ENCODE peak calls at places on chromosomes 11 and 22, in five cellular contexts. W, F, A, O and X are unnamed samples.

GRCh38 chr11:78168539-78169477 is 19.6 kb downstream of the KCTD21 start:
- DNase-seq in W (peak; percentile 88), F (peak; percentile 94), A (no peak), O (peak; percentile 43), X (no peak)

GRCh38 chr11:60950933-60951610 is 904 bp downstream of the SLC15A3 start:
- DNase-seq in W (no peak), O (no peak), F (no peak), A (no peak), X (no peak)

GRCh38 chr11:45163956-45164575 is 17.6 kb downstream of the PRDM11 start:
- DNase-seq in W (no peak), O (no peak), A (no peak), F (no peak), X (no peak)

GRCh38 chr11:119717839-119718534 is 11.0 kb downstream of the NECTIN1 start:
- DNase-seq in F (no peak), O (no peak), W (no peak), A (no peak), X (no peak)

GRCh38 chr22:30250713-30251267 is 4.2 kb upstream of the LIF start:
- DNase-seq in F (peak; percentile 55), A (no peak), O (no peak), W (no peak), X (no peak)

GRCh38 chr11:63845305-63845704 is 6.4 kb downstream of the MARK2 start:
- DNase-seq in A (peak; percentile 43), W (no peak), F (peak; percentile 86), O (no peak), X (no peak)

GRCh38 chr22:23403720-23404688 is 176.1 kb downstream of the IGLL1 start:
- DNase-seq in A (no peak), W (no peak), F (no peak), O (no peak), X (no peak)

GRCh38 chr11:34395916-34396555 is 38.2 kb upstream of the ABTB2 start:
- DNase-seq in F (peak; percentile 57), A (peak; percentile 51), O (no peak), W (peak; percentile 46), X (no peak)

GRCh38 chr11:17668166-17668565 is 51.2 kb upstream of the MYOD1 start:
- DNase-seq in O (no peak), F (no peak), A (no peak), W (no peak), X (no peak)

GRCh38 chr11:43489869-43490465 is 131.2 kb downstream of the TTC17 start:
- DNase-seq in W (peak; percentile 65), O (no peak), F (peak; percentile 12), A (no peak), X (no peak)

GRCh38 chr22:46139895-46140350 is 10.4 kb upstream of the PPARA start:
- DNase-seq in F (no peak), O (no peak), A (no peak), W (no peak), X (no peak)

GRCh38 chr11:61847914-61848581 is 19.9 kb downstream of the FADS2 start:
- DNase-seq in W (no peak), A (no peak), O (no peak), F (no peak), X (no peak)

GRCh38 chr11:128453444-128454336 is 133.7 kb downstream of the ETS1 start:
- DNase-seq in A (peak; percentile 89), O (peak; percentile 41), F (peak; percentile 99), W (peak; percentile 96), X (no peak)

GRCh38 chr22:50131894-50132293 is 38.6 kb upstream of the PANX2 start:
- DNase-seq in A (no peak), W (no peak), F (no peak), O (no peak), X (no peak)

GRCh38 chr11:33936745-33937612 is 45.1 kb upstream of the LMO2 start:
- DNase-seq in W (no peak), O (peak; percentile 57), A (peak; percentile 30), F (peak; percentile 57), X (no peak)

GRCh38 chr22:45552580-45553332 is 50.1 kb downstream of the FBLN1 start:
- DNase-seq in W (no peak), A (peak; percentile 75), O (peak; percentile 51), F (peak; percentile 97), X (no peak)

GRCh38 chr11:92226331-92227232 is 2.0 kb downstream of the FAT3 start:
- DNase-seq in F (no peak), W (no peak), A (no peak), O (no peak), X (no peak)

GRCh38 chr11:64660205-64660604 is 62.8 kb downstream of the NRXN2 start:
- DNase-seq in F (no peak), O (no peak), W (no peak), A (no peak), X (no peak)

GRCh38 chr11:114819028-114819427 is 140.7 kb downstream of the NXPE2 start:
- DNase-seq in F (peak; percentile 7), W (no peak), A (no peak), O (no peak), X (no peak)

GRCh38 chr22:43792905-43793304 is 19.2 kb downstream of the EFCAB6 start:
- DNase-seq in O (no peak), A (no peak), F (no peak), W (no peak), X (no peak)

GRCh38 chr22:35310556-35311550 is 11.2 kb downstream of the TOM1 start:
- DNase-seq in O (no peak), W (no peak), F (no peak), A (no peak), X (no peak)

GRCh38 chr11:66563832-66564231 is 4.6 kb downstream of the CTSF start:
- DNase-seq in F (no peak), W (no peak), A (no peak), O (no peak), X (no peak)

GRCh38 chr11:6602096-6602940 is 1.1 kb downstream of the RRP8 start:
- DNase-seq in O (peak; percentile 13), F (no peak), W (no peak), A (no peak), X (no peak)

GRCh38 chr11:33828604-33829429 is 54.5 kb upstream of the FBXO3 start:
- DNase-seq in O (no peak), A (no peak), F (no peak), W (no peak), X (no peak)

GRCh38 chr22:44181033-44181911 is 547 bp downstream of the PARVG start:
- DNase-seq in W (no peak), O (no peak), F (no peak), A (no peak), X (no peak)

GRCh38 chr11:38315151-38315550 is 1717.1 kb upstream of the RAG2 start:
- DNase-seq in F (no peak), O (no peak), W (no peak), A (no peak), X (no peak)

GRCh38 chr11:114987171-114987760 is 308.9 kb downstream of the NXPE2 start:
- DNase-seq in W (no peak), A (no peak), O (no peak), F (no peak), X (no peak)

GRCh38 chr11:119370486-119371046 is 10.9 kb downstream of the USP2 start:
- DNase-seq in A (no peak), W (no peak), O (no peak), F (no peak), X (no peak)

GRCh38 chr11:17366491-17366890 is 14.9 kb downstream of the NCR3LG1 start:
- DNase-seq in W (no peak), F (no peak), A (no peak), O (no peak), X (no peak)

GRCh38 chr11:100632970-100633452 is 54.1 kb upstream of the ARHGAP42 start:
- DNase-seq in A (no peak), W (peak; percentile 87), F (peak; percentile 18), O (peak; percentile 79), X (peak; percentile 9)

GRCh38 chr11:115920841-115921480 is 416.7 kb upstream of the CADM1 start:
- DNase-seq in A (no peak), O (no peak), W (peak; percentile 67), F (no peak), X (no peak)

GRCh38 chr11:69187540-69188065 is 31.9 kb downstream of the SMIM38 start:
- DNase-seq in A (no peak), W (no peak), F (no peak), O (no peak), X (no peak)

GRCh38 chr11:122853971-122854446 is 15.7 kb downstream of the CRTAM start:
- DNase-seq in W (peak; percentile 48), O (peak; percentile 58), F (peak; percentile 86), A (peak; percentile 54), X (peak; percentile 71)